ENCODE peak calls at places on chromosomes 5 and 9, in six cellular contexts. M is testis, G is EH, E is GM23338, H is NCI-H524, U is GM10248. F is an unnamed sample.

GRCh38 chr9:135000647-135001245 is 83.0 kb upstream of the FCN1 start:
- DNase-seq in M (no peak), G (no peak), E (peak), H (no peak), U (no peak), F (no peak)

GRCh38 chr5:119411291-119411934 is 40.9 kb upstream of the HSD17B4 start:
- DNase-seq in M (no peak), G (peak), E (no peak), H (no peak), U (no peak), F (no peak)

GRCh38 chr9:117178596-117179111 is 236.2 kb downstream of the ASTN2 start:
- DNase-seq in M (no peak), G (no peak), E (no peak), H (peak), U (no peak), F (no peak)

GRCh38 chr9:107883496-107884120 is 394.0 kb upstream of the KLF4 start:
- DNase-seq in M (no peak), G (no peak), E (no peak), H (no peak), U (peak), F (no peak)

GRCh38 chr5:126745259-126745992 is 31.5 kb upstream of the LMNB1 start:
- DNase-seq in M (no peak), G (no peak), E (no peak), H (no peak), U (no peak), F (peak)

GRCh38 chr9:22840641-22841040 is 394.0 kb downstream of the DMRTA1 start:
- DNase-seq in M (no peak), G (no peak), E (peak), H (no peak), U (no peak), F (no peak)

GRCh38 chr5:22780756-22781155 is 72.4 kb downstream of the CDH12 start:
- DNase-seq in M (no peak), G (no peak), E (no peak), H (no peak), U (no peak), F (no peak)

GRCh38 chr9:91727972-91728371 is 222.1 kb downstream of the ROR2 start:
- DNase-seq in M (no peak), G (no peak), E (no peak), H (no peak), U (no peak), F (no peak)

GRCh38 chr5:149641000-149641576 is 59.8 kb downstream of the ARHGEF37 start:
- DNase-seq in M (peak), G (peak), E (peak), H (no peak), U (no peak), F (no peak)

GRCh38 chr9:93859431-93860215 is 95.5 kb downstream of the BARX1 start:
- DNase-seq in M (no peak), G (no peak), E (peak), H (no peak), U (peak), F (peak)

GRCh38 chr5:95027775-95028174 is 257.1 kb downstream of the MCTP1 start:
- DNase-seq in M (no peak), G (no peak), E (no peak), H (no peak), U (peak), F (no peak)

GRCh38 chr5:54741711-54742110 is 224.2 kb downstream of the SNX18 start:
- DNase-seq in M (no peak), G (no peak), E (no peak), H (no peak), U (no peak), F (no peak)

GRCh38 chr5:127028822-127029457 is 1.4 kb downstream of the MARCHF3 start:
- DNase-seq in M (peak), G (peak), E (no peak), H (peak), U (no peak), F (no peak)

GRCh38 chr9:75001719-75002421 is 26.2 kb downstream of the CARNMT1 start:
- DNase-seq in M (no peak), G (peak), E (peak), H (peak), U (peak), F (no peak)

GRCh38 chr9:13395086-13395485 is 115.6 kb upstream of the MPDZ start:
- DNase-seq in M (no peak), G (no peak), E (no peak), H (no peak), U (no peak), F (no peak)

GRCh38 chr5:141781910-141782309 is 96.3 kb downstream of the PCDH1 start:
- DNase-seq in M (no peak), G (no peak), E (no peak), H (no peak), U (no peak), F (no peak)

GRCh38 chr5:172553167-172553566 is 87.9 kb upstream of the NEURL1B start:
- DNase-seq in M (no peak), G (no peak), E (no peak), H (no peak), U (no peak), F (peak)

GRCh38 chr9:99092643-99093491 is 12.0 kb upstream of the TGFBR1 start:
- DNase-seq in M (no peak), G (no peak), E (no peak), H (no peak), U (no peak), F (no peak)

GRCh38 chr5:135053278-135053677 is 19.2 kb upstream of the PITX1 start:
- DNase-seq in M (no peak), G (no peak), E (no peak), H (no peak), U (peak), F (no peak)

GRCh38 chr5:87434461-87434860 is 21.7 kb upstream of the CCNH start:
- DNase-seq in M (no peak), G (no peak), E (no peak), H (no peak), U (no peak), F (no peak)